ENCODE peak calls at places on chromosomes 1 and 21, in seven cellular contexts. V, T, O, H, Q, W and R are unnamed samples.

GRCh38 chr1:212515329-212515760 is 82.6 kb downstream of the NENF start:
- DNase-seq in V (no peak), T (no peak), O (no peak), H (no peak), Q (peak), W (no peak), R (no peak)

GRCh38 chr1:245086389-245086969 is 68.3 kb upstream of the KIF26B start:
- DNase-seq in V (no peak), T (no peak), O (no peak), H (no peak), Q (no peak), W (no peak), R (no peak)

GRCh38 chr1:41739061-41739955 is 179.4 kb downstream of the HIVEP3 start:
- DNase-seq in V (peak), T (peak), O (peak), H (peak), Q (no peak), W (peak), R (no peak)

GRCh38 chr1:1146026-1146425 is 27.7 kb upstream of the TTLL10 start:
- DNase-seq in V (no peak), T (no peak), O (no peak), H (no peak), Q (no peak), W (no peak), R (no peak)

GRCh38 chr1:64595871-64596515 is 126.1 kb downstream of the CACHD1 start:
- DNase-seq in V (no peak), T (no peak), O (no peak), H (no peak), Q (no peak), W (no peak), R (no peak)

GRCh38 chr1:170929835-170930554 is 5.3 kb upstream of the MROH9 start:
- DNase-seq in V (no peak), T (peak), O (peak), H (no peak), Q (peak), W (no peak), R (peak)

GRCh38 chr1:156440689-156441437 is 59.7 kb downstream of the MEF2D start:
- DNase-seq in V (no peak), T (no peak), O (no peak), H (no peak), Q (no peak), W (no peak), R (no peak)

GRCh38 chr1:244948416-244948815 is 84.1 kb upstream of the HNRNPU start:
- DNase-seq in V (no peak), T (no peak), O (no peak), H (no peak), Q (no peak), W (no peak), R (no peak)

GRCh38 chr1:152520561-152521090 is 6.3 kb downstream of the CRCT1 start:
- DNase-seq in V (no peak), T (no peak), O (no peak), H (no peak), Q (no peak), W (no peak), R (no peak)

GRCh38 chr1:104804147-104804546 is 1054.4 kb downstream of the AMY1C start:
- DNase-seq in V (no peak), T (no peak), O (no peak), H (no peak), Q (no peak), W (no peak), R (no peak)

GRCh38 chr1:54312874-54313316 is 93.3 kb downstream of the SSBP3 start:
- DNase-seq in V (no peak), T (no peak), O (peak), H (no peak), Q (peak), W (peak), R (no peak)

GRCh38 chr1:66752000-66752592 is at the start of gene DYNLT5:
- DNase-seq in V (no peak), T (no peak), O (peak), H (no peak), Q (no peak), W (peak), R (no peak)

GRCh38 chr1:58739851-58740466 is 40.1 kb upstream of the MYSM1 start:
- DNase-seq in V (no peak), T (no peak), O (peak), H (no peak), Q (peak), W (no peak), R (no peak)

GRCh38 chr1:180026556-180026955 is 71.9 kb downstream of the CEP350 start:
- DNase-seq in V (no peak), T (no peak), O (peak), H (no peak), Q (no peak), W (no peak), R (no peak)

GRCh38 chr1:153958111-153958960 is at the start of gene CRTC2:
- DNase-seq in V (peak), T (peak), O (peak), H (peak), Q (peak), W (peak), R (peak)

GRCh38 chr1:47881505-47882442 is 115.4 kb downstream of the TRABD2B start:
- DNase-seq in V (no peak), T (no peak), O (no peak), H (no peak), Q (peak), W (no peak), R (no peak)

GRCh38 chr1:222750651-222751050 is 13.6 kb downstream of the FAM177B start:
- DNase-seq in V (no peak), T (no peak), O (no peak), H (no peak), Q (no peak), W (no peak), R (no peak)

GRCh38 chr1:53057134-53057533 is 4.9 kb upstream of the PODN start:
- DNase-seq in V (no peak), T (no peak), O (peak), H (no peak), Q (no peak), W (no peak), R (no peak)

GRCh38 chr1:221715321-221716169 is 26.3 kb downstream of the DUSP10 start:
- DNase-seq in V (no peak), T (no peak), O (peak), H (no peak), Q (peak), W (no peak), R (no peak)

GRCh38 chr21:42636535-42636914 is 16.9 kb upstream of the PDE9A start:
- DNase-seq in V (no peak), T (no peak), O (no peak), H (no peak), Q (no peak), W (no peak), R (no peak)

GRCh38 chr1:246293366-246294121 is 213.5 kb downstream of the SMYD3 start:
- DNase-seq in V (no peak), T (no peak), O (no peak), H (no peak), Q (no peak), W (no peak), R (no peak)

GRCh38 chr21:46111857-46112730 is 14.2 kb downstream of the COL6A2 start:
- DNase-seq in V (no peak), T (no peak), O (no peak), H (no peak), Q (no peak), W (peak), R (no peak)